ENCODE peak calls at places on chromosomes 11 and 22, in four cellular contexts. Z, X, S and Q are unnamed samples.

GRCh38 chr22:25645964-25646363 is 81.5 kb downstream of the GRK3 start:
- DNase-seq in X (no peak), Z (peak), S (no peak), Q (no peak)

GRCh38 chr11:26193714-26194373 is 138.1 kb upstream of the ANO3 start:
- DNase-seq in Z (no peak), X (no peak), S (no peak), Q (no peak)

GRCh38 chr22:19874307-19875060 is 19.8 kb upstream of the GNB1L start:
- DNase-seq in S (peak), X (peak), Z (peak), Q (no peak)

GRCh38 chr11:131422491-131422890 is 52.1 kb downstream of the NTM start:
- DNase-seq in X (no peak), Z (no peak), S (no peak), Q (no peak)

GRCh38 chr11:68042219-68043028 is 3.6 kb downstream of the TCIRG1 start:
- DNase-seq in S (no peak), X (no peak), Z (no peak), Q (peak)

GRCh38 chr11:63862923-63863322 is 24.0 kb downstream of the MARK2 start:
- DNase-seq in Z (no peak), S (no peak), X (peak), Q (peak)

GRCh38 chr11:43687120-43687791 is 6.7 kb downstream of the HSD17B12 start:
- DNase-seq in X (peak), S (no peak), Z (peak), Q (no peak)

GRCh38 chr22:42363851-42364250 is 68.4 kb downstream of the NFAM1 start:
- DNase-seq in Z (no peak), S (peak), X (no peak), Q (no peak)

GRCh38 chr11:117546431-117547160 is 218.9 kb downstream of the CEP164 start:
- DNase-seq in X (no peak), Z (no peak), S (no peak), Q (no peak)

GRCh38 chr22:50262460-50262911 is 1.0 kb upstream of the MAPK12 start:
- DNase-seq in S (no peak), X (no peak), Z (peak), Q (no peak)

GRCh38 chr11:69567951-69568808 is 72.8 kb upstream of the CCND1 start:
- DNase-seq in X (no peak), S (no peak), Z (no peak), Q (no peak)

GRCh38 chr11:12860827-12861226 is 148.3 kb upstream of the RASSF10 start:
- DNase-seq in X (no peak), Z (no peak), S (no peak), Q (no peak)

GRCh38 chr11:86978756-86979608 is 23.8 kb upstream of the FZD4 start:
- DNase-seq in X (no peak), Z (peak), S (no peak), Q (no peak)

GRCh38 chr22:50304528-50305392 is 2.7 kb downstream of the PLXNB2 start:
- DNase-seq in Z (peak), S (no peak), X (no peak), Q (no peak)

GRCh38 chr11:46295312-46295995 is 18.0 kb downstream of the CREB3L1 start:
- DNase-seq in X (peak), S (peak), Z (peak), Q (peak)

GRCh38 chr11:12798609-12799011 is 124.4 kb downstream of the TEAD1 start:
- DNase-seq in Z (no peak), S (no peak), X (no peak), Q (no peak)

GRCh38 chr11:121572581-121573059 is 119.9 kb upstream of the SORL1-AS1 start:
- DNase-seq in X (no peak), S (no peak), Z (no peak), Q (no peak)

GRCh38 chr11:11582261-11582701 is 39.5 kb downstream of the GALNT18 start:
- DNase-seq in S (no peak), Z (no peak), X (no peak), Q (no peak)

GRCh38 chr11:118911880-118912741 is 13.6 kb downstream of the BCL9L start:
- DNase-seq in X (peak), Z (peak), S (peak), Q (peak)

GRCh38 chr11:73372371-73372993 is 3.7 kb upstream of the RELT start:
- DNase-seq in X (no peak), Z (no peak), S (no peak), Q (no peak)

GRCh38 chr11:326842-327580 is 6.4 kb upstream of the IFITM3 start:
- DNase-seq in Z (no peak), S (no peak), X (peak), Q (peak)